ENCODE peak calls at places on chromosomes 12 and 14, in four cellular contexts. One of them, this sample, is unnamed.

GRCh38 chr14:54252072-54252730 is 144.6 kb upstream of the CDKN3 start:
- DNase-seq in mucosa of gallbladder: no peak
- DNase-seq in substantia nigra: no peak
- DNase-seq in tibial nerve: no peak
- DNase-seq in this sample: no peak

GRCh38 chr14:105065280-105066228 is at the start of gene GPR132:
- DNase-seq in mucosa of gallbladder: peak; percentile 66
- DNase-seq in substantia nigra: no peak
- DNase-seq in tibial nerve: no peak
- DNase-seq in this sample: no peak

GRCh38 chr14:102993523-102993922 is 63.8 kb downstream of the CDC42BPB start:
- DNase-seq in mucosa of gallbladder: peak; percentile 48
- DNase-seq in substantia nigra: no peak
- DNase-seq in tibial nerve: no peak
- DNase-seq in this sample: peak; percentile 55

GRCh38 chr14:54715244-54715643 is 148.3 kb downstream of the SAMD4A start:
- DNase-seq in mucosa of gallbladder: no peak
- DNase-seq in substantia nigra: no peak
- DNase-seq in tibial nerve: no peak
- DNase-seq in this sample: no peak

GRCh38 chr12:115456946-115457689 is 773.1 kb upstream of the TBX3 start:
- DNase-seq in mucosa of gallbladder: no peak
- DNase-seq in substantia nigra: no peak
- DNase-seq in tibial nerve: no peak
- DNase-seq in this sample: no peak

GRCh38 chr14:33661071-33661470 is 289.8 kb downstream of the EGLN3 start:
- DNase-seq in mucosa of gallbladder: no peak
- DNase-seq in substantia nigra: no peak
- DNase-seq in tibial nerve: no peak
- DNase-seq in this sample: no peak

GRCh38 chr14:105979446-105979845 is 453.1 kb downstream of the TMEM121 start:
- DNase-seq in mucosa of gallbladder: no peak
- DNase-seq in substantia nigra: no peak
- DNase-seq in tibial nerve: no peak
- DNase-seq in this sample: no peak

GRCh38 chr12:53676715-53677611 is 1.1 kb upstream of the ATP5MC2 start:
- DNase-seq in mucosa of gallbladder: peak; percentile 18
- DNase-seq in substantia nigra: peak; percentile 44
- DNase-seq in tibial nerve: no peak
- DNase-seq in this sample: no peak

GRCh38 chr14:101716956-101717662 is 44.4 kb upstream of the PPP2R5C start:
- DNase-seq in mucosa of gallbladder: no peak
- DNase-seq in substantia nigra: no peak
- DNase-seq in tibial nerve: no peak
- DNase-seq in this sample: no peak

GRCh38 chr12:13101854-13102375 is 1.6 kb downstream of the GSG1 start:
- DNase-seq in mucosa of gallbladder: no peak
- DNase-seq in substantia nigra: no peak
- DNase-seq in tibial nerve: no peak
- DNase-seq in this sample: peak; percentile 64

This sample was measured in prostate gland.